ENCODE peak calls at places on chromosomes 13 and 19, in seven cellular contexts. T, A, U, J, O, N and K are unnamed samples.

GRCh38 chr19:7751157-7751783 is 3.9 kb upstream of the CD209 start:
- DNase-seq in T (no peak), A (no peak), U (no peak), J (peak), O (no peak), N (no peak), K (no peak)

GRCh38 chr19:7766535-7766934 is 3.5 kb downstream of the CLEC4M start:
- DNase-seq in T (no peak), A (no peak), U (no peak), J (no peak), O (no peak), N (no peak), K (no peak)

GRCh38 chr19:14102756-14103155 is 12.2 kb upstream of the SAMD1 start:
- DNase-seq in T (no peak), A (no peak), U (no peak), J (no peak), O (no peak), N (no peak), K (no peak)

GRCh38 chr19:996051-996838 is 4.0 kb upstream of the GRIN3B start:
- DNase-seq in T (peak), A (peak), U (no peak), J (peak), O (peak), N (peak), K (no peak)

GRCh38 chr13:77853701-77854100 is 64.9 kb downstream of the EDNRB start:
- DNase-seq in T (no peak), A (no peak), U (no peak), J (no peak), O (no peak), N (no peak), K (no peak)

GRCh38 chr19:51531349-51532315 is at the start of gene SIGLEC6:
- DNase-seq in T (peak), A (no peak), U (peak), J (no peak), O (no peak), N (no peak), K (no peak)

GRCh38 chr19:12331211-12331941 is 2.1 kb downstream of the ZNF563 start:
- DNase-seq in T (peak), A (no peak), U (no peak), J (no peak), O (no peak), N (no peak), K (no peak)

GRCh38 chr19:44588753-44589112 is 24.6 kb upstream of the IGSF23 start:
- DNase-seq in T (no peak), A (no peak), U (no peak), J (no peak), O (no peak), N (no peak), K (no peak)

GRCh38 chr19:33301011-33301899 is 1.1 kb downstream of the CEBPA start:
- DNase-seq in T (peak), A (no peak), U (no peak), J (no peak), O (no peak), N (peak), K (no peak)

GRCh38 chr13:49625392-49626137 is 2.7 kb upstream of the ARL11 start:
- DNase-seq in T (peak), A (no peak), U (peak), J (no peak), O (peak), N (peak), K (no peak)

GRCh38 chr13:26921918-26922317 is 161.3 kb upstream of the GPR12 start:
- DNase-seq in T (no peak), A (no peak), U (no peak), J (no peak), O (no peak), N (no peak), K (no peak)

GRCh38 chr13:24865158-24865557 is 101.2 kb downstream of the RNF17 start:
- DNase-seq in T (no peak), A (no peak), U (no peak), J (no peak), O (no peak), N (peak), K (no peak)

GRCh38 chr13:19981685-19982238 is 23.2 kb downstream of the ZMYM2 start:
- DNase-seq in T (no peak), A (no peak), U (no peak), J (no peak), O (no peak), N (no peak), K (no peak)

GRCh38 chr13:98033277-98034247 is 80.1 kb downstream of the IPO5 start:
- DNase-seq in T (no peak), A (peak), U (no peak), J (peak), O (peak), N (peak), K (peak)

GRCh38 chr19:1884719-1885334 is 469 bp downstream of the ABHD17A start:
- DNase-seq in T (no peak), A (no peak), U (no peak), J (no peak), O (no peak), N (no peak), K (no peak)

GRCh38 chr13:50396001-50396400 is 380.8 kb downstream of the KCNRG start:
- DNase-seq in T (no peak), A (no peak), U (no peak), J (peak), O (no peak), N (no peak), K (no peak)

GRCh38 chr13:21771075-21771474 is 100.2 kb downstream of the FGF9 start:
- DNase-seq in T (no peak), A (no peak), U (no peak), J (no peak), O (no peak), N (no peak), K (no peak)

GRCh38 chr13:52405767-52406494 is at the start of gene THSD1:
- DNase-seq in T (peak), A (peak), U (peak), J (peak), O (no peak), N (peak), K (peak)

GRCh38 chr19:2636897-2637683 is 65.4 kb downstream of the GNG7 start:
- DNase-seq in T (peak), A (peak), U (peak), J (no peak), O (peak), N (peak), K (no peak)

GRCh38 chr13:35549481-35549880 is 73.0 kb upstream of the MAB21L1 start:
- DNase-seq in T (no peak), A (peak), U (no peak), J (peak), O (peak), N (peak), K (peak)

GRCh38 chr19:17847538-17848366 is at the start of gene JAK3:
- DNase-seq in T (peak), A (peak), U (peak), J (no peak), O (peak), N (peak), K (no peak)
- H3K4me3 ChIP-seq in T (peak), A (no peak), U (peak), J (no peak), O (peak), N (no peak), K (peak)

GRCh38 chr13:30355839-30356238 is 48.5 kb upstream of the KATNAL1 start:
- DNase-seq in T (no peak), A (no peak), U (no peak), J (no peak), O (no peak), N (no peak), K (no peak)

GRCh38 chr13:30353060-30353459 is 45.7 kb upstream of the KATNAL1 start:
- DNase-seq in T (no peak), A (no peak), U (no peak), J (no peak), O (no peak), N (no peak), K (no peak)

GRCh38 chr13:30354481-30355404 is 47.4 kb upstream of the KATNAL1 start:
- DNase-seq in T (no peak), A (no peak), U (no peak), J (no peak), O (no peak), N (no peak), K (no peak)

GRCh38 chr13:30353601-30354000 is 46.2 kb upstream of the KATNAL1 start:
- DNase-seq in T (no peak), A (no peak), U (no peak), J (no peak), O (no peak), N (no peak), K (no peak)

DNA sequence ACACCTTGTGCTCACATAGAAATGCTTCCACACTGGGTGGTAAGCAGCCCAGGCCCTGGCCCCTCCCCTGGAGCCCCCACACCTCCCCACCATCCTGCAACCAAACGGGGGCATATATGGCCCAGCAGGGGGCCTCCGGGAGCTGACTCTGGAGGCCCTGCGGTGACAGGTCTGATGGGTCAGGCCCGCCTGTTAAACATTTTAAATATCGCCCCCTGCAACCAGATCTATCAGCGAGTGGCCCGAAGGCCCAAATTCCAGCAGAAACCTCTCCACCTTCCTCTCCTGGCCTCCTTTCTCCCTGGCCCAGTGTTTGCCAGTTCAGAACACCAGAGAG is 48.0 kb upstream of the KATNAL1 start:
- DNase-seq in T (no peak), A (peak), U (no peak), J (no peak), O (no peak), N (no peak), K (no peak)
- TF ChIP-seq CTCF in T (peak), A (peak), U (peak), J (no peak), O (peak), N (peak), K (peak)

GRCh38 chr19:22831211-22831610 is 880 bp upstream of the ZNF723 start:
- DNase-seq in T (no peak), A (no peak), U (no peak), J (no peak), O (no peak), N (no peak), K (no peak)

GRCh38 chr19:22832031-22832762 is at the start of gene ZNF723:
- DNase-seq in T (no peak), A (no peak), U (no peak), J (no peak), O (no peak), N (no peak), K (no peak)
- H3K4me3 ChIP-seq in T (no peak), A (no peak), U (no peak), J (no peak), O (no peak), N (no peak), K (no peak)

DNA sequence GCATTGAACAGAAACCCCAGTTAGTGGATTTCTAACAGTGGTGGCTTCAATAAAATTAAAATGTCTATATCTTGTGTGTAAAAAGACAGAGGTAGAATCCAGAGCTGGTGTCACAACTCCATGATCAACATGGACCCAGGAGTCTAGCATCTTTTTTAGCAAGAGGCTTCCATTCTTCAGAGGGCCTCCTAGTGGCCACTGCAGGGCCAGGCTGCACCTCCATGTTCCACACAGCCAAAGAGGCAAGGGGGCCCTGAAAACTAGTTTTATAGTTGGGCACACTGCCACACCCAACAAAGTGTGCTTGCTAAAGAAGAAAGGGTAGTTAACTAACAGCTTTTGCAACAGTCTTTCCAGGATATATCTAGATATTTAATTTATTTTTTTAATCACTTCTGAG is 12.9 kb downstream of the N4BP2L1 start:
- DNase-seq in T (peak), A (no peak), U (no peak), J (no peak), O (no peak), N (peak), K (no peak)
- TF ChIP-seq CTCF in T (peak), A (peak), U (peak), J (peak), O (peak), N (peak), K (peak)

GRCh38 chr19:10339380-10339960 is at the start of gene ICAM3:
- DNase-seq in T (peak), A (no peak), U (peak), J (no peak), O (no peak), N (no peak), K (no peak)
- H3K4me3 ChIP-seq in T (peak), A (no peak), U (no peak), J (no peak), O (no peak), N (no peak), K (no peak)

GRCh38 chr13:39273953-39274352 is 235.7 kb downstream of the NHLRC3 start:
- DNase-seq in T (peak), A (peak), U (no peak), J (no peak), O (no peak), N (peak), K (no peak)
- TF ChIP-seq CTCF in T (peak), A (no peak), U (peak), J (peak), O (peak), N (peak), K (no peak)

DNA sequence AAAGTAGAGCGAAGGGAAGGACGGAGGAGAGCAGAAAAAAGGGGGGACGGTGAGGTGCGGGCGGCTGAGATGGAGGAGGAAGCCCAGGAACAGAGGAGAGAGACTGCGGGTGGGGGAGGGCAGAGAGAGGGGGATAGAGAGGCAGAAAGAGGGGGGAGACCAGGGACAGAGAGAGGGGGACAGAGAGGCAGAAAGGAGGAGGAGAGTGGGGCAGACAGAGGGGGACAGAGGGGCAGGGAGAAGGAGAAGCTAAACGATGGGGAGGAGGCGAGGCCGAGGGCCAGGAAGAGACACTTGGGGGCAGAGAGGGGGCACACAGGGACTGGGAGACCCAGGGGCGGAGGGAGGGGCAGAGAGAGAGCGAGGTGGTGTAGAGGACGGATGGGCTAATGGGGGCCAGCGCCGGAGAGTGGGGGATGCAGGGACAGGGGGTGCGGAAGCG is 711 bp downstream of the MEIS3 start:
- DNase-seq in T (no peak), A (no peak), U (no peak), J (no peak), O (no peak), N (no peak), K (no peak)
- H3K4me3 ChIP-seq in T (peak), A (no peak), U (peak), J (peak), O (peak), N (peak), K (peak)